ENCODE peak calls at places on chromosomes 7 and 10, in five cellular contexts. X, N, Y, J and Z are unnamed samples.

GRCh38 chr7:151924508-151924907 is 31.7 kb upstream of the GALNTL5 start:
- DNase-seq in X (no peak), J (no peak), Y (no peak), N (no peak), Z (no peak)

GRCh38 chr7:1512781-1513656 is 8.8 kb upstream of the INTS1 start:
- DNase-seq in N (peak), Y (peak), X (peak), J (peak), Z (peak)

GRCh38 chr10:119466655-119467054 is 75.9 kb downstream of the RGS10 start:
- DNase-seq in Y (no peak), J (no peak), N (peak), X (no peak), Z (peak)

GRCh38 chr7:152849128-152849527 is 89.6 kb downstream of the ACTR3B start:
- DNase-seq in J (no peak), N (no peak), Y (no peak), X (no peak), Z (no peak)

GRCh38 chr10:94902570-94902969 is 35.9 kb upstream of the CYP2C9 start:
- DNase-seq in X (no peak), J (no peak), Y (no peak), N (no peak), Z (no peak)

GRCh38 chr10:24944512-24945255 is 7.7 kb downstream of the PRTFDC1 start:
- DNase-seq in X (no peak), N (no peak), Y (no peak), J (no peak), Z (no peak)

GRCh38 chr10:22621726-22622125 is 92.7 kb downstream of the PIP4K2A start:
- DNase-seq in X (no peak), N (no peak), J (no peak), Y (no peak), Z (no peak)

GRCh38 chr7:77351539-77352004 is 64.6 kb downstream of the GSAP start:
- DNase-seq in X (peak), J (no peak), N (peak), Y (no peak), Z (peak)

GRCh38 chr7:37408885-37409248 is 39.8 kb downstream of the ELMO1 start:
- DNase-seq in X (no peak), N (no peak), J (no peak), Y (no peak), Z (no peak)

GRCh38 chr10:96846395-96846794 is 14.3 kb downstream of the LCOR start:
- DNase-seq in N (no peak), J (no peak), Y (no peak), X (no peak), Z (no peak)

GRCh38 chr10:132574783-132575319 is 37.3 kb downstream of the INPP5A start:
- DNase-seq in J (no peak), N (no peak), Y (no peak), X (no peak), Z (no peak)

GRCh38 chr10:125661942-125662515 is 20.9 kb downstream of the TEX36 start:
- DNase-seq in N (no peak), J (no peak), X (no peak), Y (peak), Z (no peak)

GRCh38 chr7:42527004-42527403 is 290.0 kb upstream of the GLI3 start:
- DNase-seq in X (no peak), N (no peak), J (no peak), Y (no peak), Z (no peak)

GRCh38 chr7:128076831-128077271 is 45.6 kb upstream of the LRRC4 start:
- DNase-seq in N (no peak), X (no peak), J (no peak), Y (no peak), Z (no peak)